ENCODE peak calls at places on chromosomes 4 and X, in four cellular contexts. B is IMR-90, I is H1, V is H9. E is an unnamed sample.

GRCh38 chr4:57943672-57944071 is 833.5 kb upstream of the IGFBP7 start:
- DNase-seq in B (no peak), I (no peak), V (no peak), E (no peak)

GRCh38 chrX:105658136-105658535 is 164.2 kb upstream of the NRK start:
- DNase-seq in B (no peak), I (no peak), V (no peak), E (no peak)

GRCh38 chr4:129342820-129343219 is 246.9 kb downstream of the C4orf33 start:
- DNase-seq in B (peak), I (no peak), V (no peak), E (no peak)

GRCh38 chrX:42746606-42747005 is 31.4 kb downstream of the PPP1R2C start:
- DNase-seq in B (peak), I (no peak), V (no peak), E (no peak)

GRCh38 chr4:90220453-90220852 is 93.3 kb downstream of the CCSER1 start:
- DNase-seq in B (no peak), I (no peak), V (no peak), E (no peak)

GRCh38 chr4:158018090-158018808 is 154.6 kb downstream of the GASK1B start:
- DNase-seq in B (no peak), I (no peak), V (no peak), E (no peak)

GRCh38 chrX:135489542-135489941 is 30.9 kb upstream of the INTS6L start:
- DNase-seq in B (no peak), I (no peak), V (no peak), E (no peak)

GRCh38 chrX:9340619-9341304 is 124.1 kb upstream of the TBL1X start:
- DNase-seq in B (peak), I (no peak), V (peak), E (peak)

GRCh38 chr4:156118821-156119220 is 165.2 kb upstream of the CTSO start:
- DNase-seq in B (peak), I (no peak), V (no peak), E (no peak)

GRCh38 chr4:68145261-68145660 is 15.6 kb upstream of the TMPRSS11F start:
- DNase-seq in B (no peak), I (no peak), V (no peak), E (no peak)

GRCh38 chr4:10926025-10926424 is 241.5 kb upstream of the CLNK start:
- DNase-seq in B (no peak), I (no peak), V (no peak), E (no peak)

GRCh38 chr4:15653864-15654391 is 1.2 kb downstream of the FBXL5 start:
- DNase-seq in B (peak), I (no peak), V (no peak), E (peak)

GRCh38 chrX:113892891-113893290 is 691.0 kb upstream of the HTR2C start:
- DNase-seq in B (no peak), I (no peak), V (no peak), E (no peak)

GRCh38 chr4:37970702-37971101 is 10.5 kb downstream of the PTTG2 start:
- DNase-seq in B (peak), I (no peak), V (peak), E (peak)

GRCh38 chr4:54941994-54942552 is 183.3 kb downstream of the KDR start:
- DNase-seq in B (no peak), I (no peak), V (no peak), E (no peak)

GRCh38 chrX:108235990-108236389 is 144.4 kb downstream of the ATG4A start:
- DNase-seq in B (no peak), I (no peak), V (no peak), E (no peak)

GRCh38 chr4:25892796-25893195 is 21.2 kb upstream of the SMIM20 start:
- DNase-seq in B (no peak), I (no peak), V (no peak), E (no peak)

GRCh38 chr4:25889626-25890025 is 24.4 kb upstream of the SMIM20 start:
- DNase-seq in B (no peak), I (no peak), V (no peak), E (no peak)

GRCh38 chr4:25888781-25889180 is 25.2 kb upstream of the SMIM20 start:
- DNase-seq in B (peak), I (no peak), V (no peak), E (no peak)

DNA sequence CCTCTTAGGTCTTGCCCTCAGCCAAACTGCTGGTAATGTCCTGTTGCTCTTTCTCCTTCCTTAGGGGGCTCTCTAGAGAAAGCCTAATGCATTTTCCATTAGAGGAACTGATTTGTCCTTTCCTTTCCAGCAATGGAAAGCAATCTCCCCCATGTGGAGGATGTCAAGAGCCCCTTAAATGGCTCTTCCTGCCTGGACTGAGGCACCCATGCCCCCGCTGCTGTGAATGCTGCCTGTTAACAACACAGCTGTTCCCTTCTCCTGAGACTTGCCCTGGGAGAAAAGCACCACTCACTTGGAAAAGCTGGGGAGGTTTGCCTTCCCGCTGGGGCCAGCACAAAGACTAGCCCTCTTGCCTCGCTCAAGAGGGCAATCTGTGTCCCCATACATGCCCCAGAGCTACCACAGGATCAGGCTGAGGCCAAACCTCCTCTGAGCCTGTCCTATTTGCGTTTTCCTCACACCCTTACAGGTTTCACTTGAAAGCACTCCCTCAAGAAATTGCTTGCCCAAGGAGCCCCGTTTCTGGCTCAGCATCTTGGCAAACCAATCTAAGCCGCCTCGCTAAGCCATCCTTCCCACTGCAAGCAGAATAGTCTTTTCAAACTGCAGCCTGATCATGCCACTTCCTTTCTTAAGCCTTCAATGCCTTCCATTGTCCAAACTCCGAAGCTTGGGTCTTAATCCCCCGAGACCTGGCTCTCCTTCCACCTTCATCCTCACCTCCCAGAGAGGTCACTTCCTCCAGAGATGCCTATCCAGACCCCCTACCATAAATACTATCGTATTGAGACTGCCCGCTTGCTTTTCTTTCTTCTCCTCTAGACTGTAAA is 23.2 kb upstream of the SMIM20 start:
- DNase-seq in B (no peak), I (peak), V (peak), E (peak)
- H3K27ac ChIP-seq in B (no peak), I (no peak), V (no peak), E (peak)

DNA sequence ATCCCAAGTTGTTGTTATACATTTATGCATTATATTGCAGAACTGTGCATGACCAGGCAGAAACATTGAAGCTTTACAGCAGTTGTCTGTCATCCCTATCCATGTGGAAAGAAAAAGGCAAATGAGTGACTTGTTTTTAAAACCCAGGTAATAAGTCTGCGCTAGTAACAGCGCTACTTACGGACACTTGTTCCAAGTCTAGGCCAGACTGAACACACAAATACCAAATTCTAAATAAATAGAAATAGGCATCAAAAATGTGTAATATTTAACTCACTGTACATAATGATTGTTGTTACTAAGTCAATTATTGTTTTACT is 548 bp upstream of the MAML3 start:
- DNase-seq in B (no peak), I (no peak), V (no peak), E (no peak)
- H3K9ac ChIP-seq in B (peak), I (peak), V (peak), E (peak)

GRCh38 chr4:22848332-22848731 is 155.6 kb downstream of the GBA3 start:
- DNase-seq in B (no peak), I (no peak), V (no peak), E (no peak)

GRCh38 chr4:22850055-22850454 is 157.3 kb downstream of the GBA3 start:
- DNase-seq in B (no peak), I (no peak), V (no peak), E (no peak)

DNA sequence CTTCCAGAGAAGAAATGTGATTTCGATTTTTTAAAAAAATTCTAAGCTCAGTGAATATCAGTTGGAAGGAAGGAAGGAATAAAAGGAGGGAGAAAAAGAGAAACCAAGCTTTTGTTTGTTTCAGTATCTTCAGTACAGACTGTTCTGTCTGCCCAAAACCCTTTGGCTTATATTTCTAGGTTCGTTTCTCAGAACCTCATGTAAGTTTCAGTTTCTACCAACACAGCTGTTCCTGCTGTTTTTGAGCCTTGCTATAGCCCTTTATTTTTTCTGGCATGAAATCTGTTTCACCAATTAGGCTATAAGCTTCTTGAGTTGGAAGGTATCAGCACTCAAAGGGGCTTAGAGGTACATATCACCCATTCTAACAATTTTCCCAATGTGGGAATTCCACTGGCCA is 157.9 kb downstream of the GBA3 start:
- DNase-seq in B (no peak), I (no peak), V (no peak), E (no peak)
- H4K5ac ChIP-seq in B (no peak), I (no peak), V (no peak), E (no peak)

GRCh38 chr4:6275898-6276563 is 6.4 kb downstream of the WFS1 start:
- DNase-seq in B (no peak), I (no peak), V (no peak), E (no peak)
- H3K27ac ChIP-seq in B (no peak), I (no peak), V (no peak), E (no peak)

GRCh38 chr4:121791481-121791880 is 9.6 kb upstream of the EXOSC9 start:
- DNase-seq in B (peak), I (no peak), V (no peak), E (no peak)
- H3K9ac ChIP-seq in B (no peak), I (no peak), V (no peak), E (no peak)

DNA sequence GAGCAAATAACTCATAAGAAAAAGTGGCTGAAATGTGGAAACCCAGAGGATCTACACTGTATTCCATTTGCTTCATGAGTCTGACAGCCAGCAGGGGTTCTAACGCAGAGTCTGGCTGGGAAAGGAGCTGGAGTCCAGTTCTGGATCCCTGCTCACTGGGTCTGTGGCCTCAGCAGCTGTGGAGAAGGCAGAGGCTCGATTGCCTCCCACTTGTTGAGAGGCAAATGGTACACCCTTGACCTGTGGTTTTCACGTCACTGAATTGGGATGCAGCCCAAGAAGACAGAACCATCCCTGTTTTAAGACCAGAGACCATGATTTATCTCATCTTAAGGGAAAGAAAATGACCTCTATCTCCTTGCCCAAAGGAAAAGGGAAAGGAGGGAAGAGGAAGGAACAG is 147.0 kb upstream of the NOCT start:
- DNase-seq in B (peak), I (no peak), V (no peak), E (no peak)
- H4K5ac ChIP-seq in B (peak), I (no peak), V (no peak), E (no peak)

DNA sequence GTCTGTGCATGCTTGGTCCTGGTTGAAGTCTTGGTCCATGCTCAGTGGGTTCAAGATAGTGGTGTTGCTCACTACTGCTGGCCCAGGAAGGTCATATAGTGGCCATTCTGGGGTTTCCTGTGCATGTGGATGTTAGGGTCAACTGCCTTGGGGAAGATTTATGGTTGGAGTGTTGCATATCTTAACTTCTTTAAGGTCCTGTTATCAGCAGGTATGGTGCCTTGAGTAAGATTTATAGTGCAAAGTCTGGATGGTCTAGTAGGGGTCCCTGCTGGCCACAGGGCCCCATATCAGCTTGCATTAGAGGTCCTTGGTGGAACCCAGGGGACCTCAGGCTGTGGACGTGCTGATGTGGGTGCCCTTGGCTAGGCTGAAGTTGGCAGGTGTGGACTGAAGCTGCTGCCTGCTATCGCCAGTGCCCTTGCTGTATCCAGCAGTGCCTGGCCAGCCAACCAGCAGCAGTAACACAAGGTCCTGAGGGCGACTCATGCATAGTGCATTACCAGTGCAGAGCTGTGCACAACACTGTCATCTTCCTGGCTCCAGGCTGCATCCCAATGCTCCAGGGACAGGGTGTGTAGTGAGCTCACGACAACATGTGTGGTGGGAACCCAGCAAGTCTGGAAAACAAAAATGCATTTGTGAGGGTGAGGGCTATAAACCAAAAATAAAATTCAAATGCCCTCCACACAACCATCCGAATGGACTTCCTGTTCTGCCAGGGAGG is 61.0 kb downstream of the BEX3 start:
- DNase-seq in B (peak), I (no peak), V (no peak), E (no peak)
- H3K27ac ChIP-seq in B (no peak), I (no peak), V (no peak), E (no peak)

GRCh38 chr4:74362347-74362746 is 2.6 kb upstream of the EREG start:
- DNase-seq in B (peak), I (no peak), V (no peak), E (no peak)

GRCh38 chr4:74357965-74358364 is 7.0 kb upstream of the EREG start:
- DNase-seq in B (no peak), I (no peak), V (no peak), E (no peak)
- H3K9ac ChIP-seq in B (no peak), I (no peak), V (no peak), E (no peak)

GRCh38 chrX:49880668-49881067 is 1.4 kb downstream of the USP27X start:
- DNase-seq in B (no peak), I (no peak), V (no peak), E (peak)

GRCh38 chrX:49879656-49880277 is 483 bp downstream of the USP27X start:
- DNase-seq in B (peak), I (no peak), V (no peak), E (peak)

GRCh38 chrX:49878834-49879655 is at the start of gene USP27X:
- DNase-seq in B (peak), I (peak), V (peak), E (peak)

DNA sequence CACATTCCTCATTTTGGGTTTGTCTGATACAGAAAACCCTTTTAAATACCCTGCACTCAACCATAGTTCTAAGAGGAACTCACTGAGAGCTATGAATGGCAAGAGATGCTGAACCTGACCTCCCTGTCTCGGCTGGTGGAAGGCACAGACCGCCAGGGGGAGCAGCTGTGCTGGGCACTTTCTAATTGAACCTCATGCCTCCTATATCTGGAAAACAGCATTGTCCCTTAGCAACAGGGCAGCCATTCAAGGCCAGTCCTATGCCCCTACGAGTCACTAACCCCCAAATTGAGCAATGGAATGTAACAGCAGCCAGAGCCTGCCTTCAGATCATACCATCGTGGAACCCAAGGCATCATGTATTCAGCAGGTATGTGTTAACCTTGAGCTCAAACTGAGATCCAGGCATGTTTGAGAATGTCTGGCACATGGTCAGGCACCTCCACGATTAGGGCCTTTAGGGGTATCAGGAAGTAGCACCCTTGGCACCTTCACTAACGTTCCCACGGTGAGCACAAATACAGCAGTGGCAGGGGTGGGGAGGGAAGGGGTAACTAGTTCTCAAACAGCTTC is 5.1 kb downstream of the USP27X start:
- DNase-seq in B (peak), I (peak), V (peak), E (peak)
- H4K5ac ChIP-seq in B (no peak), I (no peak), V (no peak), E (no peak)

DNA sequence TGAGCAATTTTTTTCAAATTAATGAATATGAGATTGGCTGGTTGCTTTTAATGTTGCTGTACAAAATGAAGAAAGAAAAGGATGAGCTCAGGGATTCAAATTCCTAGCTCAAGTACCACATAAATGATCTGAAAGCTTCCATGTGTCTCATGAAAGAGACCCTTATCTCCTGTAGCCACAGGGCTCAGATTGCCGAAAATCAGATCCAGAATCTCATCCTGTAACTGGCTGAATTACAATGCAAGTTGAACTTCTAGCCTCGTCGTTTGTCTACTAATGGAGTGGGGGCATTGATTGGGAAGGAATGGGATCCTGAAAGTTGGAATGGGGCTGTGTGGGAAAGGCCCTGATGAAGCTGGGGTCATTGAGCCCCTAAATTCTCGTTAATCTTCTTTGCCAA is 143.4 kb upstream of the ATP6AP2 start:
- DNase-seq in B (no peak), I (no peak), V (no peak), E (no peak)
- H3K27ac ChIP-seq in B (no peak), I (no peak), V (no peak), E (no peak)